ENCODE peak calls at places on chromosomes 13 and 19, in seven cellular contexts. One of them, this sample, is unnamed.

GRCh38 chr19:51706885-51707284 is 13.8 kb downstream of the SPACA6 start:
- DNase-seq in SK-N-SH: no peak
- DNase-seq in transverse colon: no peak
- DNase-seq in upper lobe of left lung: no peak
- DNase-seq in stomach: no peak
- DNase-seq in K562: no peak
- DNase-seq in suprapubic skin: no peak
- DNase-seq in this sample: no peak

GRCh38 chr13:101982903-101983302 is 418.9 kb downstream of the FGF14 start:
- DNase-seq in SK-N-SH: no peak
- DNase-seq in transverse colon: no peak
- DNase-seq in upper lobe of left lung: no peak
- DNase-seq in stomach: no peak
- DNase-seq in K562: no peak
- DNase-seq in suprapubic skin: no peak
- DNase-seq in this sample: no peak

GRCh38 chr19:45217193-45217956 is 27.8 kb downstream of the EXOC3L2 start:
- DNase-seq in SK-N-SH: peak
- DNase-seq in transverse colon: no peak
- DNase-seq in upper lobe of left lung: no peak
- DNase-seq in stomach: no peak
- DNase-seq in K562: no peak
- DNase-seq in suprapubic skin: no peak
- DNase-seq in this sample: no peak

GRCh38 chr19:37855098-37855497 is 51.3 kb downstream of the WDR87 start:
- DNase-seq in SK-N-SH: peak
- DNase-seq in transverse colon: peak
- DNase-seq in upper lobe of left lung: peak
- DNase-seq in stomach: no peak
- DNase-seq in K562: no peak
- DNase-seq in suprapubic skin: no peak
- DNase-seq in this sample: no peak

GRCh38 chr19:33460221-33460908 is 61.2 kb downstream of the PEPD start:
- DNase-seq in SK-N-SH: no peak
- DNase-seq in transverse colon: no peak
- DNase-seq in upper lobe of left lung: peak
- DNase-seq in stomach: no peak
- DNase-seq in K562: no peak
- DNase-seq in suprapubic skin: no peak
- DNase-seq in this sample: no peak

GRCh38 chr19:39154626-39155100 is 29.1 kb downstream of the PAK4 start:
- DNase-seq in SK-N-SH: peak
- DNase-seq in transverse colon: peak
- DNase-seq in upper lobe of left lung: peak
- DNase-seq in stomach: peak
- DNase-seq in K562: peak
- DNase-seq in suprapubic skin: no peak
- DNase-seq in this sample: no peak

GRCh38 chr19:39997595-39998216 is 846 bp downstream of the ZNF546 start:
- DNase-seq in SK-N-SH: peak
- DNase-seq in transverse colon: no peak
- DNase-seq in upper lobe of left lung: no peak
- DNase-seq in stomach: no peak
- DNase-seq in K562: no peak
- DNase-seq in suprapubic skin: no peak
- DNase-seq in this sample: no peak

GRCh38 chr13:59744747-59745394 is 418.9 kb downstream of the DIAPH3 start:
- DNase-seq in SK-N-SH: no peak
- DNase-seq in transverse colon: no peak
- DNase-seq in upper lobe of left lung: no peak
- DNase-seq in stomach: no peak
- DNase-seq in K562: no peak
- DNase-seq in suprapubic skin: no peak
- DNase-seq in this sample: no peak

GRCh38 chr19:15255359-15255990 is 23.2 kb upstream of the EPHX3 start:
- DNase-seq in SK-N-SH: no peak
- DNase-seq in transverse colon: no peak
- DNase-seq in upper lobe of left lung: no peak
- DNase-seq in stomach: no peak
- DNase-seq in K562: no peak
- DNase-seq in suprapubic skin: no peak
- DNase-seq in this sample: no peak

GRCh38 chr19:48444933-48445194 is 919 bp upstream of the GRWD1 start:
- DNase-seq in SK-N-SH: no peak
- DNase-seq in transverse colon: no peak
- DNase-seq in upper lobe of left lung: no peak
- DNase-seq in stomach: no peak
- DNase-seq in K562: no peak
- DNase-seq in suprapubic skin: no peak
- DNase-seq in this sample: no peak

GRCh38 chr13:45817833-45818232 is 33.7 kb downstream of the SIAH3 start:
- DNase-seq in SK-N-SH: no peak
- DNase-seq in transverse colon: no peak
- DNase-seq in upper lobe of left lung: no peak
- DNase-seq in stomach: no peak
- DNase-seq in K562: no peak
- DNase-seq in suprapubic skin: no peak
- DNase-seq in this sample: no peak

GRCh38 chr13:51841732-51842131 is 3.2 kb downstream of the TMEM272 start:
- DNase-seq in SK-N-SH: no peak
- DNase-seq in transverse colon: no peak
- DNase-seq in upper lobe of left lung: no peak
- DNase-seq in stomach: no peak
- DNase-seq in K562: no peak
- DNase-seq in suprapubic skin: no peak
- DNase-seq in this sample: no peak

GRCh38 chr19:33627526-33627925 is 5.8 kb downstream of the CHST8 start:
- DNase-seq in SK-N-SH: no peak
- DNase-seq in transverse colon: no peak
- DNase-seq in upper lobe of left lung: no peak
- DNase-seq in stomach: no peak
- DNase-seq in K562: no peak
- DNase-seq in suprapubic skin: no peak
- DNase-seq in this sample: peak

GRCh38 chr19:35755550-35756371 is 1.1 kb downstream of the HSPB6 start:
- DNase-seq in SK-N-SH: no peak
- DNase-seq in transverse colon: peak
- DNase-seq in upper lobe of left lung: peak
- DNase-seq in stomach: peak
- DNase-seq in K562: no peak
- DNase-seq in suprapubic skin: peak
- DNase-seq in this sample: peak

GRCh38 chr13:42047561-42048322 is 706 bp upstream of the DGKH start:
- DNase-seq in SK-N-SH: peak
- DNase-seq in transverse colon: peak
- DNase-seq in upper lobe of left lung: peak
- DNase-seq in stomach: peak
- DNase-seq in K562: peak
- DNase-seq in suprapubic skin: peak
- DNase-seq in this sample: peak

GRCh38 chr19:55213547-55213946 is 4.2 kb upstream of the PTPRH start:
- DNase-seq in SK-N-SH: no peak
- DNase-seq in transverse colon: no peak
- DNase-seq in upper lobe of left lung: no peak
- DNase-seq in stomach: no peak
- DNase-seq in K562: no peak
- DNase-seq in suprapubic skin: no peak
- DNase-seq in this sample: no peak

GRCh38 chr19:55220525-55220924 is 8.0 kb downstream of the TMEM86B start:
- DNase-seq in SK-N-SH: no peak
- DNase-seq in transverse colon: no peak
- DNase-seq in upper lobe of left lung: no peak
- DNase-seq in stomach: no peak
- DNase-seq in K562: no peak
- DNase-seq in suprapubic skin: no peak
- DNase-seq in this sample: no peak

GRCh38 chr19:55212447-55212846 is 3.1 kb upstream of the PTPRH start:
- DNase-seq in SK-N-SH: no peak
- DNase-seq in transverse colon: peak
- DNase-seq in upper lobe of left lung: peak
- DNase-seq in stomach: no peak
- DNase-seq in K562: peak
- DNase-seq in suprapubic skin: no peak
- DNase-seq in this sample: no peak

DNA sequence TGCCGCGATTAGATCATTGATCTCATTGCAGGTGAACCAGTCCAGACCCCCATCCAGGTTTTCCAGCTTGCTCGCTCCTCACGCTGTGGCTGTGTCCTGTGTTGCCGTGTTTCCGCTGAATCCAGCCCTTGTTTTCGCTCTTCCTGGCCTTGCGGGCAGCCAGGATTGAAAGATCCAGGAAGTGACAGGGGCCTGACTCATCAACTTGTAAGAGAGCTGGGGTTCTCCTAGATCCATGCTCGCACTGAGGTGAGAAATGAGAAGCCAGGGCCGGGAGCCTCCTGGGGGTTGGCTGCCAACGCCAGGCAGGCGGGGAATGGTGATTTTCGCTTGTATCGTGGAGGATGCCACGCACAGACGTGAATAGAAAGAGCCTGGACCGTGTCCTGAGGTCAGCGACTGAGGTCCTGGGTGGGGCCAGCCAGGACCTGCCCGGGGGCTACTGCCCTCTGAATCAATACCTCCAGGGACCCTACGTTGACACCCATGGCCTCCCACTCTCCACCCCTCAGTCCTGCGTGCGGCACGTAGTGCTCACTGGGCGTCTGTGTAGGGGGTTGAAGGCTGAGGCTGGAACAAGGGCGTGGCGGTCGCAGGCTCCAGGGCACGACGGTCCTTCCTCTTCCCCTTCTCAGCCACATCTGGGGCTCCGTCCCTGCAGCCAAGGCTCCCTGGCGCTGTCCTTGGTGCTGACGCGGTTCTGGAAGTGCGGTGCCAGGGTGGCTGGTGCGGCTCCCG is 7.3 kb upstream of the PTPRH start:
- DNase-seq in SK-N-SH: peak
- DNase-seq in transverse colon: peak
- DNase-seq in upper lobe of left lung: peak
- DNase-seq in stomach: peak
- DNase-seq in K562: peak
- DNase-seq in suprapubic skin: peak
- DNase-seq in this sample: peak
- TF ChIP-seq EP300 in SK-N-SH: peak
- TF ChIP-seq EP300 in transverse colon: no peak
- TF ChIP-seq EP300 in upper lobe of left lung: no peak
- TF ChIP-seq EP300 in stomach: no peak
- TF ChIP-seq EP300 in K562: peak
- TF ChIP-seq EP300 in suprapubic skin: no peak
- TF ChIP-seq EP300 in this sample: no peak

GRCh38 chr13:83905641-83906040 is 23.4 kb upstream of the SLITRK1 start:
- DNase-seq in SK-N-SH: no peak
- DNase-seq in transverse colon: no peak
- DNase-seq in upper lobe of left lung: no peak
- DNase-seq in stomach: no peak
- DNase-seq in K562: no peak
- DNase-seq in suprapubic skin: no peak
- DNase-seq in this sample: no peak

GRCh38 chr13:83907196-83907989 is 25.1 kb upstream of the SLITRK1 start:
- DNase-seq in SK-N-SH: no peak
- DNase-seq in transverse colon: no peak
- DNase-seq in upper lobe of left lung: no peak
- DNase-seq in stomach: no peak
- DNase-seq in K562: no peak
- DNase-seq in suprapubic skin: no peak
- DNase-seq in this sample: no peak

DNA sequence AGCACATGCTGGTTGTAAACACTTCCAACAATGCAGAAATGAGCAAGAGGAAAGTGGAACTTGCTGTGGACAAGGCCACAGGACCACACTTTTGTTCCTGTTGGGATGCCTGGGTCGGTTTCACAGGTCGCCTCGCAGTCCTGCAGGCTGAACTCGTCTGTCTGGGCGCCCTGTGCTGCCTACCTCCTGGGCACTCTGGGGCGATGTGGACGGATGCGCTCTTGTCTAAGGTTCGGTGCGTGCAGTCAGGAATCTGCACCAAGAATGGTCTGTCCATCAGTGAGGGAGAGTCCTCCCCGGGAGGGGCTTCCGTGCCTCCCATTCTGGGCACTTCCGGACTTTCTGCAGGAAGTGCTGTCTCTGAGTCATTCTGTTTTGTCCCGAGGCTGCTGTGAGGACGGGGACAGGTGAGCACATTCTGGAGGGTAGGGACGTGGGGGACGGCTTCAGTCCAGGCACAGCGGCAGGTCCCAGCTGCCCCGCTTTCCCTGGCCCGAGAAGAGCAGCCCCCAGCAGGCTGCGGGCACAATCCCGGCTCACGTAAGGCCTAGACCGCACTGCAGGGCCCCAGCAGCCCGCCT is 24.1 kb upstream of the SLITRK1 start:
- DNase-seq in SK-N-SH: no peak
- DNase-seq in transverse colon: no peak
- DNase-seq in upper lobe of left lung: no peak
- DNase-seq in stomach: no peak
- DNase-seq in K562: no peak
- DNase-seq in suprapubic skin: no peak
- DNase-seq in this sample: no peak
- TF ChIP-seq POLR2AphosphoS5 in SK-N-SH: no peak
- TF ChIP-seq POLR2AphosphoS5 in transverse colon: no peak
- TF ChIP-seq POLR2AphosphoS5 in upper lobe of left lung: no peak
- TF ChIP-seq POLR2AphosphoS5 in stomach: no peak
- TF ChIP-seq POLR2AphosphoS5 in K562: no peak
- TF ChIP-seq POLR2AphosphoS5 in suprapubic skin: no peak
- TF ChIP-seq POLR2AphosphoS5 in this sample: no peak

GRCh38 chr13:21966014-21966413 is 295.1 kb downstream of the FGF9 start:
- DNase-seq in SK-N-SH: no peak
- DNase-seq in transverse colon: no peak
- DNase-seq in upper lobe of left lung: no peak
- DNase-seq in stomach: no peak
- DNase-seq in K562: no peak
- DNase-seq in suprapubic skin: no peak
- DNase-seq in this sample: no peak
- TF ChIP-seq EP300 in SK-N-SH: no peak
- TF ChIP-seq EP300 in transverse colon: no peak
- TF ChIP-seq EP300 in upper lobe of left lung: no peak
- TF ChIP-seq EP300 in stomach: no peak
- TF ChIP-seq EP300 in K562: no peak
- TF ChIP-seq EP300 in suprapubic skin: no peak
- TF ChIP-seq EP300 in this sample: no peak

GRCh38 chr19:4517451-4518057 is 732 bp downstream of the PLIN4 start:
- DNase-seq in SK-N-SH: no peak
- DNase-seq in transverse colon: no peak
- DNase-seq in upper lobe of left lung: no peak
- DNase-seq in stomach: no peak
- DNase-seq in K562: no peak
- DNase-seq in suprapubic skin: no peak
- DNase-seq in this sample: no peak

GRCh38 chr19:4519172-4519496 is 848 bp upstream of the PLIN4 start:
- DNase-seq in SK-N-SH: no peak
- DNase-seq in transverse colon: no peak
- DNase-seq in upper lobe of left lung: no peak
- DNase-seq in stomach: no peak
- DNase-seq in K562: no peak
- DNase-seq in suprapubic skin: no peak
- DNase-seq in this sample: no peak

GRCh38 chr19:4519521-4520277 is 1.4 kb upstream of the PLIN4 start:
- DNase-seq in SK-N-SH: no peak
- DNase-seq in transverse colon: peak
- DNase-seq in upper lobe of left lung: no peak
- DNase-seq in stomach: no peak
- DNase-seq in K562: no peak
- DNase-seq in suprapubic skin: no peak
- DNase-seq in this sample: peak

GRCh38 chr19:4516939-4517300 is 1.4 kb downstream of the PLIN4 start:
- DNase-seq in SK-N-SH: no peak
- DNase-seq in transverse colon: no peak
- DNase-seq in upper lobe of left lung: no peak
- DNase-seq in stomach: no peak
- DNase-seq in K562: no peak
- DNase-seq in suprapubic skin: no peak
- DNase-seq in this sample: no peak

GRCh38 chr19:4518345-4519171 is at the start of gene PLIN4:
- DNase-seq in SK-N-SH: no peak
- DNase-seq in transverse colon: peak
- DNase-seq in upper lobe of left lung: no peak
- DNase-seq in stomach: peak
- DNase-seq in K562: no peak
- DNase-seq in suprapubic skin: no peak
- DNase-seq in this sample: peak
- TF ChIP-seq POLR2AphosphoS5 in SK-N-SH: no peak
- TF ChIP-seq POLR2AphosphoS5 in transverse colon: peak
- TF ChIP-seq POLR2AphosphoS5 in upper lobe of left lung: no peak
- TF ChIP-seq POLR2AphosphoS5 in stomach: peak
- TF ChIP-seq POLR2AphosphoS5 in K562: no peak
- TF ChIP-seq POLR2AphosphoS5 in suprapubic skin: no peak
- TF ChIP-seq POLR2AphosphoS5 in this sample: peak

This sample was measured in sigmoid colon.